ENCODE peak calls at places on chromosomes 11 and 22, in ten cellular contexts. R, Y, L, I, C, H, U, N, E and Z are unnamed samples.

GRCh38 chr11:8959546-8960166 is 4.6 kb downstream of the TMEM9B start:
- DNase-seq in R (peak; percentile 54), I (peak; percentile 81), Y (peak; percentile 86), N (peak; percentile 15), L (peak; percentile 31), E (no peak), H (no peak), U (no peak), C (no peak), Z (peak; percentile 40)

GRCh38 chr11:724733-725386 is 18.8 kb downstream of the EPS8L2 start:
- DNase-seq in L (no peak), I (no peak), N (no peak), R (no peak), U (no peak), E (no peak), H (no peak), Y (no peak), C (peak; percentile 54), Z (no peak)

GRCh38 chr11:104163100-104164027 is 583 bp downstream of the PDGFD start:
- DNase-seq in C (no peak), L (peak; percentile 26), N (no peak), I (peak; percentile 68), U (peak; percentile 56), E (peak; percentile 65), H (no peak), R (no peak), Y (peak; percentile 20), Z (no peak)

GRCh38 chr11:19743622-19744021 is 31.0 kb downstream of the NAV2 start:
- DNase-seq in R (no peak), L (no peak), U (no peak), H (no peak), E (no peak), C (no peak), I (no peak), N (no peak), Y (no peak), Z (no peak)

GRCh38 chr11:57348636-57349323 is 10.6 kb downstream of the P2RX3 start:
- DNase-seq in E (no peak), H (no peak), C (no peak), I (no peak), Y (peak; percentile 13), N (no peak), U (peak; percentile 57), R (no peak), L (no peak), Z (no peak)

GRCh38 chr11:17649696-17650600 is 69.4 kb upstream of the MYOD1 start:
- DNase-seq in H (no peak), N (no peak), I (no peak), E (no peak), U (no peak), Y (no peak), R (no peak), L (no peak), C (no peak), Z (no peak)

GRCh38 chr22:45064313-45065268 is 54.8 kb upstream of the PHF21B start:
- DNase-seq in R (no peak), I (no peak), E (no peak), N (no peak), Y (peak; percentile 87), C (no peak), L (no peak), U (no peak), H (no peak), Z (no peak)

GRCh38 chr11:47593934-47594855 is at the start of gene C1QTNF4:
- DNase-seq in L (no peak), Y (no peak), I (no peak), H (no peak), N (no peak), E (no peak), C (no peak), U (peak; percentile 70), R (no peak), Z (no peak)

GRCh38 chr22:29994941-29995340 is 85.3 kb upstream of the HORMAD2 start:
- DNase-seq in Y (peak; percentile 33), N (no peak), C (no peak), E (no peak), R (no peak), U (no peak), H (no peak), L (no peak), I (peak; percentile 37), Z (no peak)

GRCh38 chr11:112588252-112588668 is 327.6 kb upstream of the PLET1 start:
- DNase-seq in R (peak; percentile 84), H (no peak), U (no peak), Y (peak; percentile 77), N (peak; percentile 44), E (peak; percentile 66), L (peak; percentile 64), C (no peak), I (peak; percentile 69), Z (peak; percentile 63)

GRCh38 chr11:112382561-112382960 is 121.9 kb upstream of the PLET1 start:
- DNase-seq in U (no peak), R (no peak), I (no peak), L (no peak), Y (no peak), E (no peak), N (no peak), H (no peak), C (no peak), Z (no peak)

GRCh38 chr22:21982338-21982965 is at the start of gene TOP3B:
- DNase-seq in R (peak; percentile 71), I (peak; percentile 75), L (peak; percentile 85), C (peak; percentile 87), U (peak; percentile 95), E (peak; percentile 88), H (peak; percentile 89), Y (peak; percentile 69), N (peak; percentile 86), Z (peak; percentile 66)
- TF ChIP-seq POLR2A in R (peak; percentile 36), I (peak; percentile 82), L (no peak), C (no peak), U (no peak), E (peak; percentile 17), H (no peak), Y (peak; percentile 64), N (peak; percentile 49), Z (no peak)

GRCh38 chr11:69674267-69674885 is 777 bp downstream of the LTO1 start:
- DNase-seq in R (no peak), N (no peak), U (no peak), L (no peak), Y (peak; percentile 92), C (no peak), H (no peak), I (no peak), E (peak; percentile 58), Z (no peak)

GRCh38 chr11:69669486-69669885 is 5.7 kb downstream of the LTO1 start:
- DNase-seq in U (peak; percentile 62), Y (no peak), L (no peak), E (no peak), H (no peak), I (no peak), R (peak; percentile 13), C (no peak), N (no peak), Z (no peak)

GRCh38 chr11:69674886-69675714 is at the start of gene LTO1:
- DNase-seq in Y (peak; percentile 94), H (peak; percentile 97), U (peak; percentile 99), I (peak; percentile 98), R (peak; percentile 96), E (peak; percentile 99), N (peak; percentile 97), L (peak; percentile 97), C (peak; percentile 97), Z (peak; percentile 95)

GRCh38 chr11:69670158-69670845 is 4.9 kb downstream of the LTO1 start:
- DNase-seq in R (peak; percentile 82), L (peak; percentile 87), U (peak; percentile 89), C (peak; percentile 86), N (peak; percentile 79), I (peak; percentile 87), Y (peak; percentile 84), E (peak; percentile 91), H (peak; percentile 88), Z (peak; percentile 86)

DNA sequence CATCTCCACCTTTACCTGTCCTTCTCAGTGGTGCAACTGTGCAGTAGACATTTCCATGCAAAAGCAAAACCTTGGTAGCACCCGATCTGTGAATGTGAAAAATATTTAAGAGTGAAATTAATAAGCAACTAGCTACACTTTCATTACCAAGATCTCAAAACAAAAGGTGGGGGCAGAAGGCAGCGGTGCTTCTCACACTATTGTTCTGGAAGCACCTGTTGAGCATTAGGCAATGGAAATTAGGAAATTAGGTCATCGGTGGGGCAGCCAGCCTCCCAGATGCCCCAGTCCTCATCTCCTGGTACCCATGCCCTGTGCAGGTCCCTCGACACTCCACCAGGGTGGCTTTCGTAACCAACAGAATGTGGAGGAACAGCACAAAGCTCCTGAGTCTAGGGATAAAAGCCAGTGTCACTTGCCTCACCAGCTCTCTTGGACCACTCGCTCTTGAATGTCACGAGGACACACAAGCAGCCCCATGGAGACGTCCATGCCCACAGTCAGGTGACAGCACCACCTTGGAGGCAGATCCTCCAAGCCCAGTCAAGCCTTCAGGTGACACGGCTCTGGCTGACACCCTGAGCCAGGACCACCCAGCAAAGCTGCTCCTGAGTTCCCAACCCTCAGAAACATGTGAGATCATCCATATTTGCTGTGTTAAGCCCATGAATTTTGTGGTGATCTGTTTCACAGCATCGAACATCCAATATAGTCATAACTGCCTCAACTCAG is 3.3 kb downstream of the LTO1 start:
- DNase-seq in L (no peak), R (no peak), E (no peak), I (no peak), H (no peak), U (peak; percentile 42), Y (no peak), N (no peak), C (no peak), Z (no peak)
- H3K9me3 ChIP-seq in L (no peaks in the 10 kb centered on the region), R (no peaks in the 10 kb centered on the region), E (no peaks in the 10 kb centered on the region), I (no peaks in the 10 kb centered on the region), H (no peaks in the 10 kb centered on the region), U (no peaks in the 10 kb centered on the region), Y (no peaks in the 10 kb centered on the region), N (no peaks in the 10 kb centered on the region), C (no peaks in the 10 kb centered on the region), Z (no peaks in the 10 kb centered on the region)

GRCh38 chr11:44939673-44940072 is 11.0 kb downstream of the TP53I11 start:
- DNase-seq in I (no peak), U (no peak), H (no peak), R (peak; percentile 43), L (peak; percentile 55), C (no peak), N (no peak), Y (no peak), E (no peak), Z (no peak)
- TF ChIP-seq CTCF in I (no peak), U (peak; percentile 54), H (no peak), R (no peak), L (peak; percentile 50), C (no peak), N (no peak), Y (no peak), E (no peak), Z (no peak)

DNA sequence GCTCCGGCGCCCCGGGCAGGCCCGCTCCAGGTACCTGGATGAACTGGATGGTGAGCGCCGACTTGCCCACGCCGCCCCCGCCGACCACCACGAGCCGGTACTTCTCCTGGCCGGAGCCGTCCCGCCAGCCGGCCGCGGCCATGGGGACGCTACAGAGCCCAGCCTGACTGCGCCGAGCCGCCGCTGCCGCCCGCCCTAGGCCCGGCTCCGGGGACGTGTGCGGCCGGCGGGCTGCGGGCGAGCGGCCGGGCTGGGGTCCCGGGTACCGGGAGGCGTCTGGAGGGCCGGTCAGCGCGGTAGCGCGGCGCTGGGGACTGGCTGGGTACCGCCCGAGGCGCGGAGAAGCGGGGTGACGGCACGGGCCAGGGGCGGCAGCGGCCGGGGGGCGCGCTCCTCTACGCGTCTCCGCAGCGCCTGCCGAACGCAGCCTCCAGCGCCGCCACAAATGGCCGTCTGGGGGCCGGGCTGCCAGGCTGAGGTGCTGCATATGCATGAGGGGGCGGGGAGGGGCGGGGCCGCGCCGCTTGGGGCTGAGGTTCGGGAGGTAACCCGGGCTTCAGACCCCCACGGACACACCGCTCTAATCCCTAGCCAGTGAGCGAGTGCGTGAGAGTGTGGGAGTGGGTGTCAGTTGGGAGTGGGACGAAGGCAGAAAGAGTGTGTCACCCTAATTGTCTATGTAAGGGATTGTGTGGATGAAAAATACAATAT is at the start of gene RRAS2:
- DNase-seq in U (peak; percentile 94), R (peak; percentile 69), L (peak; percentile 78), E (peak; percentile 84), C (peak; percentile 86), H (peak; percentile 79), I (peak; percentile 78), Y (peak; percentile 65), N (peak; percentile 81), Z (peak; percentile 84)
- TF ChIP-seq POLR2A in U (no peak), R (peak; percentile 90), L (peak; percentile 70), E (peak; percentile 75), C (peak; percentile 83), H (no peak), I (peak; percentile 92), Y (peak; percentile 87), N (peak; percentile 69), Z (peak; percentile 96)